ENCODE peak calls at places on chromosome 13, in four cellular contexts. C is AG04450, X is substantia nigra, Z is ascending aorta. J is an unnamed sample.

GRCh38 chr13:99275093-99275469 is 16.9 kb upstream of the GPR18 start:
- DNase-seq in X (no peak), C (no peak), Z (no peak), J (peak; percentile 34)

GRCh38 chr13:21050288-21051197 is 10.8 kb downstream of the LATS2 start:
- DNase-seq in Z (no peak), C (no peak), X (no peak), J (no peak)

GRCh38 chr13:36445278-36445677 is 13.0 kb downstream of the CCNA1 start:
- DNase-seq in C (no peak), X (no peak), Z (no peak), J (no peak)

GRCh38 chr13:20772401-20773131 is 1.2 kb downstream of the EEF1AKMT1 start:
- DNase-seq in X (no peak), Z (no peak), C (no peak), J (no peak)

GRCh38 chr13:113366031-113366588 is 2.2 kb upstream of the GRTP1 start:
- DNase-seq in Z (peak; percentile 49), C (no peak), X (no peak), J (no peak)

GRCh38 chr13:102323505-102323904 is 78.3 kb downstream of the FGF14 start:
- DNase-seq in C (no peak), X (no peak), Z (no peak), J (no peak)

GRCh38 chr13:102536695-102537485 is 59.9 kb upstream of the TPP2 start:
- DNase-seq in Z (no peak), C (no peak), X (no peak), J (no peak)

GRCh38 chr13:108086678-108087077 is 128.7 kb downstream of the LIG4 start:
- DNase-seq in Z (no peak), C (peak; percentile 4), X (no peak), J (no peak)

GRCh38 chr13:42355118-42355840 is 83.3 kb downstream of the AKAP11 start:
- DNase-seq in X (no peak), C (no peak), Z (no peak), J (peak; percentile 40)

GRCh38 chr13:42580644-42581043 is 6.7 kb downstream of the TNFSF11 start:
- DNase-seq in Z (no peak), X (no peak), C (no peak), J (no peak)

GRCh38 chr13:105485061-105485460 is 1050.4 kb downstream of the EFNB2 start:
- DNase-seq in X (no peak), C (no peak), Z (no peak), J (no peak)

GRCh38 chr13:107342747-107343146 is 774.8 kb upstream of the ARGLU1 start:
- DNase-seq in Z (no peak), X (no peak), C (no peak), J (no peak)

GRCh38 chr13:20142019-20142926 is 18.6 kb downstream of the GJA3 start:
- DNase-seq in X (no peak), Z (no peak), C (no peak), J (no peak)

GRCh38 chr13:20407759-20408158 is 117.9 kb downstream of the CRYL1 start:
- DNase-seq in C (no peak), X (no peak), Z (peak; percentile 15), J (no peak)

GRCh38 chr13:97339989-97340361 is 94.0 kb upstream of the RAP2A start:
- DNase-seq in X (no peak), C (no peak), Z (no peak), J (no peak)

GRCh38 chr13:51370811-51371210 is 31.3 kb downstream of the SERPINE3 start:
- DNase-seq in C (no peak), Z (no peak), X (no peak), J (no peak)
- H3K27ac ChIP-seq in C (no peak overlapping the region), Z (no peak overlapping the region), X (no peak overlapping the region), J (no peak overlapping the region)

GRCh38 chr13:29743229-29743786 is 107.1 kb downstream of the UBL3 start:
- DNase-seq in X (no peak), C (peak; percentile 43), Z (no peak), J (no peak)
- H3K27ac ChIP-seq in X (no peak overlapping the region), C (peak overlapping the region; percentile 43), Z (peak overlapping the region; percentile 25), J (no peak overlapping the region)

DNA sequence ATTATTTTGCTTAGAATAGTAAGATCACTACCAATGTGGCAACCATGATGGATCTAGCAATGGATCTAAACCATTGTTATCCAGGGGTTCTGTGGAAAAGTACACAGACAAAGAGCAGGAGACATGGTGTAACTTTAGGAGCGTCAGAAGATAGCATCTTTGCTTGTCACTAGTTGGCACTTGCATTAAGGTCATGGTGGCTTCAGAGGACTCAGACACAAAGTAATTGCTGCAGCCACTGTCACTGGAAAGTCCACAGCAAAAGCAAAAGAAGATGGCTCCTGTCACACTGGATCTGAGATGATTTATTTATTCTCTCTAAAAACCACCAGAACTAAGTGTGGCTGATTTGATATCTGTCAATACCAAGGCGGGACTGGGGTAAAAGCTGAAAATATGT is 93.3 kb upstream of the PCDH20 start:
- DNase-seq in Z (no peak), C (no peak), X (no peak), J (no peak)
- H3K27ac ChIP-seq in Z (no peak overlapping the region), C (no peak overlapping the region), X (no peak overlapping the region), J (no peak overlapping the region)

GRCh38 chr13:44181938-44182337 is 191.7 kb upstream of the SERP2 start:
- DNase-seq in C (no peak), Z (no peak), X (no peak), J (no peak)
- H3K27ac ChIP-seq in C (no peak overlapping the region), Z (no peak overlapping the region), X (no peak overlapping the region), J (no peak overlapping the region)

GRCh38 chr13:110836600-110836903 is 78.3 kb downstream of the ANKRD10 start:
- DNase-seq in C (no peak), X (no peak), Z (no peak), J (no peak)

GRCh38 chr13:110832205-110832479 is 82.7 kb downstream of the ANKRD10 start:
- DNase-seq in Z (no peak), C (no peak), X (no peak), J (no peak)

GRCh38 chr13:110835721-110836599 is 78.9 kb downstream of the ANKRD10 start:
- DNase-seq in Z (no peak), C (no peak), X (no peak), J (no peak)

GRCh38 chr13:110832531-110832930 is 82.3 kb downstream of the ANKRD10 start:
- DNase-seq in X (no peak), Z (no peak), C (no peak), J (no peak)

GRCh38 chr13:110834572-110834971 is 80.3 kb downstream of the ANKRD10 start:
- DNase-seq in C (no peak), Z (no peak), X (no peak), J (no peak)
- H3K27ac ChIP-seq in C (no peak overlapping the region), Z (no peak overlapping the region), X (no peak overlapping the region), J (no peak overlapping the region)

GRCh38 chr13:33230178-33230881 is 55.2 kb downstream of the STARD13 start:
- DNase-seq in X (no peak), Z (no peak), C (no peak), J (no peak)
- H3K27ac ChIP-seq in X (peak overlapping the region; percentile 80), Z (peak overlapping the region; percentile 1), C (peak overlapping the region; percentile 85), J (no peak overlapping the region)

GRCh38 chr13:25687622-25688225 is 315.9 kb downstream of the ATP8A2 start:
- DNase-seq in Z (no peak), X (no peak), C (no peak), J (no peak)
- H3K27ac ChIP-seq in Z (no peak overlapping the region), X (no peak overlapping the region), C (no peak overlapping the region), J (no peak overlapping the region)

GRCh38 chr13:95447766-95448165 is 104.8 kb upstream of the CLDN10 start:
- DNase-seq in C (no peak), X (no peak), Z (no peak), J (no peak)
- H3K27ac ChIP-seq in C (no peak overlapping the region), X (no peak overlapping the region), Z (no peak overlapping the region), J (no peak overlapping the region)

DNA sequence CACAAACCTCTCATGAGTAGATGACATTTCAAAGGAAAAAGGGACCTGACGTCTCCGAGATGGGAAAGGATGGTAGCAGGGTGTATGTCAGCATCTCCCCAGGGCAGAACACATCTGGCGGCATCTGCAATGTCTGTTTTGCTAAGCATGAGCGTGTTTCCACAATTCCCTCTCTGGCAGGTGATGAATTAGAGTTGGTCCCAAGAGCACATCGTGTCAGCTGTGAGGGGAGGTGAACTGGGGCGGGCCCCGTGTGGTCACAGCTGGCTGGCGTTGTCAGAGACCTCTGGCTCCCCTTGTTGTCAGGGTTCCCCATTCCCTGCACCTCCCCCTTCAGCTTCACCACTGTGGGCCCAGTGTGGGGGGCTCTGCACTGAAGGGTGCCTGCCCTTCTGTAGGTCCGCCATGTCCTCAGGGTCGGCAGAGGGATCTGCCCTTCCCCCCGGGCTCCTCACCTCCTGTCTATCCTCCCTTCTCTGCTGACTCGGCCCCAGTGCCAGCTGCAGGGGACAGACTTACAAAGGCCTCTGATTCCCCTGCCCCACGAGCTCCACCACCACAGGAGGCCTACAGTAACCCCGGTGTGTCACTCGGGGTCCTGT is 58.2 kb downstream of the CDADC1 start:
- DNase-seq in X (no peak), C (no peak), Z (peak; percentile 59), J (no peak)
- H3K27ac ChIP-seq in X (peak overlapping the region; percentile 39), C (no peak overlapping the region), Z (no peak overlapping the region), J (no peak overlapping the region)

DNA sequence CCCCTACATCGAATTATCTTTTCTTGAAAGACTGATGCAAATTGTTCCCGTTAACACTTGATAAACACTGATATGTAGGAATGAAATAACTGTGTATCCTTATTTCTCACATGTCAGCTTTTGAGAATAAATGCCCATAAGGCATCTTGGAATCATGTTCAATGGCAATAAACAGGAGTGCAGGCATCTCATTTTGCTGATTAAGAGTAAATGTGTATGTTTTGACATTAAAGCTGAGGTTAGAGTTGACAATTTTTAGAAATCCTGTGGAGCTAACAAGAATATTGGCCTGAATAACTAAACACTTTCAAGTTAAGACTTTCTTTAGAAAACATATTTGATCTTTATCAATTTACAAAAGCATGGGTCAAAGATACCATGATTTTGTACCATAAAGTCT is 646.2 kb upstream of the MIR17HG start:
- DNase-seq in Z (no peak), C (no peak), X (no peak), J (no peak)
- H3K27ac ChIP-seq in Z (no peak overlapping the region), C (no peak overlapping the region), X (no peak overlapping the region), J (no peak overlapping the region)